ENCODE peak calls at places on chromosomes 11 and 22, in eight cellular contexts. S, P, R, M, J, E, G and Q are unnamed samples.
A peak's percentile ranks its signal among the peaks of the same experiment; 100 is the strongest.

GRCh38 chr11:93131709-93132108 is 66.1 kb downstream of the SLC36A4 start:
- DNase-seq in P (no peak), E (no peak), J (no peak), S (no peak), R (no peak), M (no peak), G (peak; percentile 62), Q (no peak)

GRCh38 chr11:70556884-70557741 is 158.8 kb downstream of the CTTN start:
- DNase-seq in R (no peak), E (no peak), M (no peak), S (no peak), J (no peak), P (no peak), G (no peak), Q (no peak)

GRCh38 chr22:37932821-37933578 is 20.4 kb downstream of the C22orf23 start:
- DNase-seq in P (no peak), M (no peak), E (no peak), S (no peak), R (no peak), G (no peak), J (no peak), Q (no peak)

GRCh38 chr11:108945341-108945740 is 280.5 kb downstream of the DDX10 start:
- DNase-seq in J (no peak), E (no peak), M (no peak), P (no peak), S (no peak), G (no peak), R (no peak), Q (no peak)

GRCh38 chr11:12680246-12680939 is 6.2 kb downstream of the TEAD1 start:
- DNase-seq in R (no peak), J (peak; percentile 23), G (peak; percentile 97), S (no peak), M (peak; percentile 91), P (peak; percentile 18), E (peak; percentile 76), Q (no peak)

GRCh38 chr11:130214861-130215530 is 55.4 kb downstream of the ST14 start:
- DNase-seq in J (no peak), R (no peak), G (no peak), M (peak; percentile 16), P (no peak), S (no peak), E (peak; percentile 24), Q (no peak)

GRCh38 chr11:24064309-24064903 is 432.4 kb upstream of the LUZP2 start:
- DNase-seq in E (no peak), P (no peak), J (no peak), M (peak; percentile 43), S (no peak), G (peak; percentile 8), R (no peak), Q (no peak)

GRCh38 chr11:100709233-100709999 is 22.3 kb downstream of the ARHGAP42 start:
- DNase-seq in J (no peak), R (no peak), E (no peak), P (no peak), S (no peak), M (no peak), G (no peak), Q (no peak)

GRCh38 chr11:117459979-117460300 is 132.3 kb downstream of the CEP164 start:
- DNase-seq in E (no peak), G (no peak), R (no peak), M (no peak), S (no peak), P (no peak), J (no peak), Q (peak; percentile 11)

GRCh38 chr11:62854013-62854824 is 14.8 kb upstream of the WDR74 start:
- DNase-seq in R (no peak), S (no peak), J (no peak), E (no peak), G (no peak), P (no peak), M (no peak), Q (no peak)

GRCh38 chr11:105226062-105226461 is 86.5 kb upstream of the CARD18 start:
- DNase-seq in M (no peak), E (no peak), R (no peak), G (no peak), P (no peak), S (no peak), J (no peak), Q (no peak)

GRCh38 chr22:36606114-36606513 is 77.1 kb upstream of the EIF3D start:
- DNase-seq in J (no peak), R (no peak), M (no peak), E (no peak), P (no peak), S (no peak), G (no peak), Q (no peak)

GRCh38 chr11:94737171-94737611 is 31.0 kb upstream of the AMOTL1 start:
- DNase-seq in J (no peak), G (no peak), S (no peak), E (no peak), R (no peak), P (no peak), M (no peak), Q (no peak)

GRCh38 chr11:563812-564578 is 3.2 kb downstream of the RASSF7 start:
- DNase-seq in G (no peak), M (peak; percentile 47), J (no peak), E (peak; percentile 72), P (no peak), S (no peak), R (no peak), Q (no peak)

GRCh38 chr11:115330693-115331482 is 173.3 kb downstream of the CADM1 start:
- DNase-seq in P (no peak), E (no peak), G (peak; percentile 19), M (no peak), J (no peak), S (no peak), R (no peak), Q (no peak)

GRCh38 chr11:60864856-60865513 is 2.4 kb upstream of the ZP1 start:
- DNase-seq in G (no peak), P (no peak), E (no peak), R (no peak), J (no peak), M (no peak), S (no peak), Q (no peak)

GRCh38 chr11:76124905-76125566 is 81.3 kb downstream of the WNT11 start:
- DNase-seq in M (no peak), P (no peak), R (no peak), S (no peak), E (no peak), J (no peak), G (no peak), Q (no peak)

GRCh38 chr22:36461665-36462474 is 19.6 kb downstream of the TXN2 start:
- DNase-seq in P (no peak), E (no peak), S (no peak), R (no peak), J (no peak), G (peak; percentile 73), M (no peak), Q (no peak)

GRCh38 chr11:66323684-66324083 is 6.8 kb upstream of the CD248 start:
- DNase-seq in E (no peak), G (no peak), R (no peak), P (no peak), J (no peak), M (no peak), S (no peak), Q (no peak)

GRCh38 chr11:61626580-61627380 is 45.9 kb upstream of the SYT7 start:
- DNase-seq in P (no peak), J (no peak), G (peak; percentile 79), M (no peak), R (no peak), E (no peak), S (no peak), Q (no peak)

GRCh38 chr22:27715078-27715477 is 86.5 kb downstream of the MN1 start:
- DNase-seq in P (no peak), E (no peak), R (no peak), G (no peak), M (no peak), J (no peak), S (no peak), Q (no peak)

GRCh38 chr11:97814325-97814959 is 1206.3 kb upstream of the CNTN5 start:
- DNase-seq in G (no peak), J (no peak), E (no peak), P (no peak), R (no peak), S (no peak), M (no peak), Q (no peak)

GRCh38 chr11:107840120-107840479 is 18.5 kb downstream of the SLC35F2 start:
- DNase-seq in R (no peak), P (no peak), M (no peak), J (no peak), S (no peak), G (no peak), E (no peak), Q (no peak)

GRCh38 chr22:50281957-50282356 is 11.8 kb upstream of the MAPK11 start:
- DNase-seq in S (no peak), M (no peak), P (no peak), G (no peak), R (no peak), J (no peak), E (no peak), Q (no peak)

GRCh38 chr11:70036971-70037882 is 40.9 kb upstream of the ANO1 start:
- DNase-seq in J (no peak), G (no peak), P (no peak), M (peak; percentile 28), R (no peak), E (peak; percentile 57), S (no peak), Q (no peak)

GRCh38 chr11:104984818-104985217 is 16.4 kb upstream of the CASP4 start:
- DNase-seq in S (no peak), P (no peak), M (no peak), E (no peak), G (no peak), J (no peak), R (no peak), Q (no peak)

GRCh38 chr22:36971305-36971704 is 47.9 kb downstream of the TST start:
- DNase-seq in E (no peak), P (no peak), M (no peak), G (no peak), J (no peak), R (no peak), S (no peak), Q (no peak)

GRCh38 chr11:131073167-131073566 is 156.9 kb upstream of the SNX19 start:
- DNase-seq in M (no peak), J (no peak), G (no peak), R (no peak), S (no peak), P (no peak), E (no peak), Q (no peak)

GRCh38 chr22:49776053-49776511 is 51.6 kb downstream of the BRD1 start:
- DNase-seq in R (no peak), S (no peak), G (no peak), P (no peak), E (no peak), M (peak; percentile 32), J (no peak), Q (no peak)

GRCh38 chr11:75498556-75499255 is 27.0 kb downstream of the GDPD5 start:
- DNase-seq in R (no peak), S (no peak), M (no peak), E (no peak), P (no peak), G (no peak), J (no peak), Q (no peak)

GRCh38 chr11:72773696-72774095 is 20.2 kb downstream of the STARD10 start:
- DNase-seq in P (no peak), R (no peak), G (no peak), J (no peak), S (no peak), E (no peak), M (no peak), Q (no peak)

GRCh38 chr11:20362481-20362880 is 1.0 kb upstream of the HTATIP2 start:
- DNase-seq in M (no peak), J (no peak), S (no peak), G (no peak), E (no peak), R (no peak), P (no peak), Q (no peak)

GRCh38 chr11:61270354-61271070 is 24.6 kb downstream of the VWCE start:
- DNase-seq in M (no peak), R (no peak), J (no peak), S (no peak), E (no peak), P (no peak), G (no peak), Q (no peak)

GRCh38 chr11:33667819-33668467 is 32.7 kb downstream of the C11orf91 start:
- DNase-seq in R (no peak), J (no peak), G (no peak), E (no peak), M (no peak), S (no peak), P (no peak), Q (no peak)